ENCODE peak calls at places on chromosomes 4 and X, in six cellular contexts. One of them, this sample, is unnamed.

GRCh38 chr4:26124753-26125236 is 196.0 kb upstream of the RBPJ start:
- DNase-seq in lower leg skin: no peak
- DNase-seq in upper lobe of left lung: no peak
- DNase-seq in GM12892: no peak
- DNase-seq in spleen: no peak
- DNase-seq in IMR-90: peak
- DNase-seq in this sample: no peak

GRCh38 chr4:158758142-158758541 is 10.7 kb upstream of the FNIP2 start:
- DNase-seq in upper lobe of left lung: no peak
- DNase-seq in GM12892: no peak
- DNase-seq in lower leg skin: no peak
- DNase-seq in IMR-90: peak
- DNase-seq in spleen: no peak
- DNase-seq in this sample: no peak

GRCh38 chr4:4480685-4481393 is 61.0 kb downstream of the STX18 start:
- DNase-seq in spleen: no peak
- DNase-seq in GM12892: no peak
- DNase-seq in upper lobe of left lung: no peak
- DNase-seq in lower leg skin: no peak
- DNase-seq in IMR-90: peak
- DNase-seq in this sample: no peak

GRCh38 chr4:44861756-44862155 is 135.4 kb upstream of the GNPDA2 start:
- DNase-seq in spleen: no peak
- DNase-seq in IMR-90: no peak
- DNase-seq in GM12892: no peak
- DNase-seq in lower leg skin: no peak
- DNase-seq in upper lobe of left lung: no peak
- DNase-seq in this sample: no peak

GRCh38 chr4:125323547-125324100 is 8.9 kb downstream of the FAT4 start:
- DNase-seq in IMR-90: peak
- DNase-seq in GM12892: no peak
- DNase-seq in lower leg skin: no peak
- DNase-seq in upper lobe of left lung: no peak
- DNase-seq in spleen: no peak
- DNase-seq in this sample: no peak

GRCh38 chr4:3299538-3300197 is 6.8 kb downstream of the RGS12 start:
- DNase-seq in GM12892: no peak
- DNase-seq in upper lobe of left lung: no peak
- DNase-seq in lower leg skin: peak
- DNase-seq in IMR-90: no peak
- DNase-seq in spleen: peak
- DNase-seq in this sample: no peak

GRCh38 chr4:173917255-173917960 is 366.1 kb downstream of the FBXO8 start:
- DNase-seq in GM12892: no peak
- DNase-seq in spleen: no peak
- DNase-seq in IMR-90: peak
- DNase-seq in lower leg skin: no peak
- DNase-seq in upper lobe of left lung: no peak
- DNase-seq in this sample: no peak

GRCh38 chr4:74455361-74456055 is 10.6 kb downstream of the AREG start:
- DNase-seq in upper lobe of left lung: no peak
- DNase-seq in IMR-90: no peak
- DNase-seq in spleen: no peak
- DNase-seq in GM12892: no peak
- DNase-seq in lower leg skin: no peak
- DNase-seq in this sample: no peak

GRCh38 chr4:32569844-32570243 is 1849.7 kb downstream of the PCDH7 start:
- DNase-seq in lower leg skin: no peak
- DNase-seq in upper lobe of left lung: no peak
- DNase-seq in GM12892: no peak
- DNase-seq in IMR-90: no peak
- DNase-seq in spleen: no peak
- DNase-seq in this sample: no peak

GRCh38 chr4:152894673-152895072 is 41.5 kb upstream of the FHDC1 start:
- DNase-seq in GM12892: no peak
- DNase-seq in upper lobe of left lung: no peak
- DNase-seq in spleen: no peak
- DNase-seq in IMR-90: peak
- DNase-seq in lower leg skin: no peak
- DNase-seq in this sample: no peak

GRCh38 chr4:78024085-78024484 is 33.0 kb upstream of the FRAS1 start:
- DNase-seq in spleen: no peak
- DNase-seq in GM12892: no peak
- DNase-seq in upper lobe of left lung: no peak
- DNase-seq in lower leg skin: no peak
- DNase-seq in IMR-90: no peak
- DNase-seq in this sample: no peak

GRCh38 chrX:7372843-7373525 is 225.0 kb upstream of the PUDP start:
- DNase-seq in lower leg skin: no peak
- DNase-seq in IMR-90: peak
- DNase-seq in spleen: no peak
- DNase-seq in GM12892: no peak
- DNase-seq in upper lobe of left lung: no peak
- DNase-seq in this sample: no peak

GRCh38 chr4:105146286-105147219 is at the start of gene TET2:
- DNase-seq in spleen: peak
- DNase-seq in GM12892: peak
- DNase-seq in upper lobe of left lung: peak
- DNase-seq in IMR-90: peak
- DNase-seq in lower leg skin: peak
- DNase-seq in this sample: peak
- TF ChIP-seq POLR2A in spleen: no peak
- TF ChIP-seq POLR2A in GM12892: peak
- TF ChIP-seq POLR2A in upper lobe of left lung: peak
- TF ChIP-seq POLR2A in IMR-90: peak
- TF ChIP-seq POLR2A in lower leg skin: peak
- TF ChIP-seq POLR2A in this sample: peak

DNA sequence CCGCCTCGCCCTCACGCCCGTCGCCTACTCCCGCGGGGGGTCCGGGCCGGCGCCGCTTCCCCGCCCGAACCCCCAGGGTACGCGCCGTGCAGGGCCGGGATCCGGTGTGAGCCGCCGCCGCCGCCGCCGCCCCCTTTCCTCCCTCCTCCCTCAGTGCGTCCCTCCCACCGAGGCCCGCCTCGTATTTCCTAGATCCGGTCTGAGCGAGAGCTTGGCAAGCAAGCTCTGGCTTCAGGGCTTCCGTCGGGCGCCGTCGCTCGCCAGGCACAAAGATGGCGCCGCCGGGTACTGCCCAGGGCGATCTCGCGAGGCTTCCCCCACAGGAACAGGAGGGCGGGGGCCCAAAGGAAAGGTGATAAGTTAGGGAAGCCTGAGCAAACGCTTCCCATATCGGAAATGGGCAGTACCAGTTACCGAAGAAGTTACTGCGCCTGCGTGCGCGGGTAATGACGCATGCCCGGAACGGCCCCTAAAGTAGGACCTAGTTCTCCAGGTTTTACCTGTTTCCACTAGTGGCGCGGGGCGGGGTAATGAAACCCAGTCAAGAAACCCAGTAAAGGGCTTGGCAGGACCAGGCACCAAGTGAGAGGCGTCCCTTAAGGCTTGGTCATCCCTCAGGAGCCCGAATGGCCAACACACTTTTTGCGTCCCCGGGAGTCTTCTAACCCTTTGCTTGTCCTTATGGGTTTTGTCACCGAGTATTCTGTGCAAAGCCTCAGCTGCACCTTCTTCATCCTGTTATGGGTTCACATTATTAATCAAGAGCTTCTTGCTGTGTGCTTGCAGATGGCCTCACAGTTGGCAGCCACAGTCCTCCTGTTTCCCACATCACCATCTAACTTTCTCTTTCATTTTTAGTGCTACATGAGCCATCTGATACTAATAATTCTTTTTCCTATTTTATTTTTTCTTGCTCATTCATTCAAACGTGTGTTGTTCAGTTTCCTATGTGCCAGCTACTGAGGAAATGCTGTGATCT is at the start of gene TAB3:
- DNase-seq in IMR-90: peak
- DNase-seq in lower leg skin: peak
- DNase-seq in GM12892: peak
- DNase-seq in upper lobe of left lung: peak
- DNase-seq in spleen: peak
- DNase-seq in this sample: peak
- TF ChIP-seq POLR2A in IMR-90: no peak
- TF ChIP-seq POLR2A in lower leg skin: no peak
- TF ChIP-seq POLR2A in GM12892: no peak
- TF ChIP-seq POLR2A in upper lobe of left lung: no peak
- TF ChIP-seq POLR2A in spleen: no peak
- TF ChIP-seq POLR2A in this sample: no peak

GRCh38 chrX:39690541-39691415 is 407.0 kb downstream of the BCOR start:
- DNase-seq in spleen: no peak
- DNase-seq in GM12892: no peak
- DNase-seq in upper lobe of left lung: no peak
- DNase-seq in IMR-90: no peak
- DNase-seq in lower leg skin: peak
- DNase-seq in this sample: no peak

GRCh38 chrX:39689374-39690104 is 408.2 kb downstream of the BCOR start:
- DNase-seq in IMR-90: no peak
- DNase-seq in spleen: no peak
- DNase-seq in GM12892: no peak
- DNase-seq in lower leg skin: peak
- DNase-seq in upper lobe of left lung: no peak
- DNase-seq in this sample: no peak

GRCh38 chrX:39688219-39688575 is 409.6 kb downstream of the BCOR start:
- DNase-seq in GM12892: no peak
- DNase-seq in spleen: no peak
- DNase-seq in IMR-90: no peak
- DNase-seq in lower leg skin: no peak
- DNase-seq in upper lobe of left lung: no peak
- DNase-seq in this sample: no peak

GRCh38 chrX:39691724-39692123 is 406.0 kb downstream of the BCOR start:
- DNase-seq in GM12892: no peak
- DNase-seq in IMR-90: no peak
- DNase-seq in lower leg skin: peak
- DNase-seq in spleen: no peak
- DNase-seq in upper lobe of left lung: no peak
- DNase-seq in this sample: no peak

DNA sequence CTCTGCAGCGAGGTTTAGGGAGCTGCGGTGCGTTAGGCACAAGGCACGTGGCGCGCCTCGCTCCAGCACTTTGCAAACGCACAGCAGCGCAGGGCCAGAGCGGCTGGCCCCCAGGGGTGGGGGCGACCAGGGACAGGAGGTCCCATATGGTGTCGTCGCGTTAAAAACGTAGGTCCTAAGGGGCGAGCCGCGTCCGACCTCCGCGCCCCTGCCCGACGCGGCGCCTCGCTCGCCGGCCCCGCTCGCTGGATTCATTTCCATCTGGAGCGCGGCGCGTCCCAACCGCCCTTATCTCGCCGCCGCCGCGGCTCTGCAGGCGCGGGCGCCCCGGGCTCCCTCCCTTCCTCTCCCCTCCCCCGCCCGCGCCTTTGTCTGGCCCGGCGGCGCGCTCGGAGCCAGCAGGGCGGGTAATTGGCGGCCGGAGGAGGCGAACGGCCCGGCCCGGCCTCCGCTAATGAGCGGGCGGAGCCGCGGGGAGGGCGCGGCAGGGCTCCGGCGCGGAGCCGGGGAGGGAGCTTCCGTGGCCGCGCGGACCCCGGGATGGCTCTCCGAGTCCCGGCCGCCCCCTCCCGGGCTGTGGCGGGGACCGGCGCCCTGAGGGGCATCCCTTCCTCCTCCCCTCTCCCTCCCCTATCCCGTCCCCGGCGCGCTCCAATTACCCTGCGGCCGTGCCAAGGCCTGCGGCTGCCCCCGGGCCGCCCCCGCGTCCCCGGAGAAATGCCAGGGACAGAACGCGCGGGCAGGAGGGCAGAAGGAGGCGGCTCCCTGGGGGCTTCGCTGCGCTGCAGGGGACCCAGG is 409.0 kb downstream of the BCOR start:
- DNase-seq in GM12892: peak
- DNase-seq in lower leg skin: peak
- DNase-seq in upper lobe of left lung: peak
- DNase-seq in spleen: peak
- DNase-seq in IMR-90: peak
- DNase-seq in this sample: no peak
- TF ChIP-seq POLR2A in GM12892: no peak
- TF ChIP-seq POLR2A in lower leg skin: no peak
- TF ChIP-seq POLR2A in upper lobe of left lung: no peak
- TF ChIP-seq POLR2A in spleen: no peak
- TF ChIP-seq POLR2A in IMR-90: no peak
- TF ChIP-seq POLR2A in this sample: no peak

DNA sequence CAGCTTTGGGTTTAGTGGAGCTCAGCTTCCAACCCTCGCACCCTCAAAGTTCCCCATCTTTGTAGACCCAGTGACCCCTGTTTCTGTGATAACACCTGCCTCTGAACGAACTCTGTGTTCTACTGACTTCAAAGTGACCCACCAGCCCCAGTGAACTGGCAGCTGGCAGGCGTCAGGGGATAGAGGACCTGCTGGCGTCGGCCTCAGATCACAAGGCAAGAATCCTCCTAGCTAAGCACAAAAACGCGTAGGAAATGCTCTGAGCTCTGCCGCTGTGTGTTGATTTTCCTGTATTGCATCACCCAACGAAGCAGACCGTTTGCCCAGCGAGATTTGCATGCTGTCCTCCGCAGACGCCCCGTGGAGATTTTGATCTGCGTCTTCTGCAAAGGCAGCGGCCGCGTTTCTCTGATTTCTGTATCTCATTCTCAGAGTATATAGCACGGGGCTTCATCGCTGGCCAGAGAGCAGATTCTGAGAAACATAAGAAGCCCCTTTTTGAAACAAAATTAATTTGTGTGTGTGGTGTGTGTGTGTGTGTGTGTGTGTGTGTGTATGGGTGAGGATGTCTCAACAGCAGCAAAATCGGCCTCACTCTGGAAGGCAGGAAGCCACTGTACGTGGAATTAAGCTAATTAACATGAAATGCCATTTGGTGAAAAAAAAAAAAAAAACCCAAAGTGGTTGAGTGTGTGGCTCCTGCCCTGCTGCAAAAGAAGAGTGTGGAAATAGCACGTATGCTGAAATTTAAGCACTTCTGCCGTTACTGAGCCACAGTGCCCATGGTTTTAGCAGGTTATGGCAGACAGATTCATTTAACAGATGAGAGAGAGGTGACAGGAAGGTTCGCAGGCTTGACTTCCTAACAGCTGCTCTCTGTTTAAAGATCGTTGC is 29.2 kb upstream of the ASMTL start:
- DNase-seq in GM12892: no peak
- DNase-seq in spleen: peak
- DNase-seq in lower leg skin: peak
- DNase-seq in upper lobe of left lung: peak
- DNase-seq in IMR-90: peak
- DNase-seq in this sample: no peak
- TF ChIP-seq POLR2A in GM12892: peak
- TF ChIP-seq POLR2A in spleen: no peak
- TF ChIP-seq POLR2A in lower leg skin: no peak
- TF ChIP-seq POLR2A in upper lobe of left lung: no peak
- TF ChIP-seq POLR2A in IMR-90: no peak
- TF ChIP-seq POLR2A in this sample: peak